ENCODE peak calls at places on chromosomes 2 and 18, in six cellular contexts. I is tibial nerve, W is transverse colon, D is prostate gland, C is IMR-90, A is body of pancreas. B is an unnamed sample.

GRCh38 chr2:127873707-127874303 is 12.0 kb downstream of the AMMECR1L start:
- DNase-seq in I (no peak), W (no peak), D (no peak), C (no peak), A (no peak), B (no peak)

GRCh38 chr2:189178726-189179606 is 595 bp downstream of the COL5A2 start:
- DNase-seq in I (no peak), W (no peak), D (no peak), C (peak; percentile 78), A (peak; percentile 11), B (peak; percentile 30)

GRCh38 chr2:18194161-18194560 is 315.7 kb downstream of the KCNS3 start:
- DNase-seq in I (no peak), W (no peak), D (no peak), C (no peak), A (no peak), B (no peak)

GRCh38 chr2:152098033-152098797 is 629 bp downstream of the CACNB4 start:
- DNase-seq in I (no peak), W (peak; percentile 19), D (peak; percentile 27), C (no peak), A (peak; percentile 34), B (peak; percentile 50)

GRCh38 chr2:42566006-42566405 is 2.4 kb upstream of the MTA3 start:
- DNase-seq in I (no peak), W (no peak), D (no peak), C (no peak), A (no peak), B (no peak)

GRCh38 chr2:27849558-27849957 is 40.6 kb downstream of the RBKS start:
- DNase-seq in I (no peak), W (no peak), D (no peak), C (peak; percentile 53), A (no peak), B (no peak)

GRCh38 chr2:237864940-237865622 is 5.7 kb downstream of the RAMP1 start:
- DNase-seq in I (no peak), W (no peak), D (peak; percentile 45), C (peak; percentile 70), A (peak; percentile 57), B (no peak)

GRCh38 chr18:47716632-47717185 is 213.8 kb downstream of the SMAD2 start:
- DNase-seq in I (no peak), W (peak; percentile 48), D (no peak), C (no peak), A (no peak), B (no peak)

GRCh38 chr2:113966832-113967231 is 76.9 kb downstream of the ACTR3 start:
- DNase-seq in I (no peak), W (no peak), D (peak; percentile 52), C (peak; percentile 50), A (peak; percentile 28), B (no peak)

GRCh38 chr2:193738892-193739291 is 1544.2 kb upstream of the TMEFF2 start:
- DNase-seq in I (no peak), W (no peak), D (no peak), C (no peak), A (no peak), B (no peak)

GRCh38 chr2:172639823-172640222 is 83.9 kb downstream of the PDK1 start:
- DNase-seq in I (no peak), W (no peak), D (no peak), C (peak; percentile 99), A (no peak), B (no peak)

GRCh38 chr2:61988462-61989366 is 83.2 kb downstream of the COMMD1 start:
- DNase-seq in I (no peak), W (no peak), D (no peak), C (peak; percentile 21), A (no peak), B (no peak)

GRCh38 chr2:135800513-135801460 is 36.2 kb downstream of the LCT start:
- DNase-seq in I (no peak), W (no peak), D (no peak), C (no peak), A (no peak), B (no peak)

GRCh38 chr2:64311948-64312621 is 141.9 kb upstream of the LGALSL start:
- DNase-seq in I (peak; percentile 74), W (peak; percentile 78), D (peak; percentile 92), C (peak; percentile 78), A (peak; percentile 88), B (peak; percentile 75)

GRCh38 chr2:177296047-177296446 is 31.5 kb upstream of the NFE2L2 start:
- DNase-seq in I (no peak), W (no peak), D (no peak), C (peak; percentile 31), A (no peak), B (no peak)

GRCh38 chr2:128523490-128523889 is 204.8 kb upstream of the HS6ST1 start:
- DNase-seq in I (no peak), W (no peak), D (no peak), C (no peak), A (no peak), B (no peak)

DNA sequence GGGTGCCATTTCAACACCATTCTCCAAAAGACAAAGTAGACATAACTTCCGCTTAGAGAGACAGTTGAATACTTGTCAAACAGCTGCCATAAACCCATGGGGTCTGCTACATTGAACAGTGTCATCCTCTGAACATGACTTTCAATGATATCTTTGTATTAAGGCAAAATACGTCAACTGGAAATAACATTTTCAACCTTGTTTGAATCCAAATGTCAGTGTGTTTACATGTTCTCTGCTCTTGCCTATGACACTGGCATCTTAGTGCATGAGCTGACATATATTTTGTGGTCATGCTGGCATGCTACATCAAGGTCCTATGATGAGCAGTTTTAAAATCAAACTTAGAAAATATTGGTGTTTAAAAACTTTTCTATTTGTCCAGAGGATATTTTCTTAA is 1548.1 kb upstream of the LRRTM1 start:
- DNase-seq in I (no peak), W (no peak), D (no peak), C (no peak), A (no peak), B (no peak)
- H3K27ac ChIP-seq in I (no peak overlapping the region), W (no peak overlapping the region), D (no peak overlapping the region), C (no peak overlapping the region), A (no peak overlapping the region), B (no peak overlapping the region)

GRCh38 chr2:218904176-218904575 is 23.5 kb downstream of the WNT10A start:
- DNase-seq in I (no peak), W (no peak), D (no peak), C (no peak), A (no peak), B (no peak)

DNA sequence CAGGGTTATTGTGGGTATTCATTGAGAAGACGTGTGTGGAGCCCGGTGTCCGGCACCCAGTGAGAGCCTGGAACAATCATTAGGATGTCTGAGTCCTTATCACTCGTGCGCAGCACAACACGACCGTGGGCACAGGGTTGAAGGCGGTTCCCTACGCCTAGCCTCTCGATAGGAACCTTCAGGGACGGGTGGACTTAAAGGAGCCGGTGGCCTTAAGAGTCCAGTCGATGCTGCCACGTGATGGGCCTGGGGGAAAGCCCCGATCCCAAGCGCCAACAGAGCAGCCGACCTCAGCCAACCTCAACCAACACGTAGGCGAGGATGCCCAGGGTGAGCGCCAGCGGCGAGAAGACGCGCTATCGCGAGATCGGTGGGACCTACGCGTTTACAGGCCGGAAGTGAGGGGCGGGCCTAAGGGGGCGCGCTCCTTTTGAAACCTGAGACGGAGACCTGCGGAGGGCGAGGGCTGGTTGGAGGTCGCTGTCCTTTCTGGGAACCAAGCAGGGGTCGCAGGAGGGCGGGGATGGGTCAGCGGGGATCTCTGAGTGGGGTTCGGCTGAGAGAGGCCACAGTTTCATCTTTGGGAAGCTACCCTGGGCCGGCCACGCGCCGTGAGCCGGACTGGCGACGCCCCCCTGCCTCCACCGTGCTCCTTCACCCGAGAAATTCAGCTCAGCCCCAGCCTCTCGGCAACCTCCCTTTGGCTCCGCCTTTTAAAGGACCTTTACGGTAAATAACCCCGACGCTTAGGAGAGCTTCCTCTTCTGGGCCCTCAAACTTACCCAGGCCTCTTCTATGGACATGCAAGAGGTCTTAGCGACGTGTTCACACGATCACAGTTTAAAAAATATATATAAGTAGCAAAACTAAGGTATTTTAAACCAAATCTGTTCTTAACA is 28.3 kb downstream of the WNT10A start:
- DNase-seq in I (peak; percentile 75), W (peak; percentile 93), D (peak; percentile 83), C (peak; percentile 71), A (peak; percentile 95), B (peak; percentile 92)
- TF ChIP-seq POLR2A in I (no peak), W (no peak), D (no peak), C (no peak), A (peak; percentile 30), B (no peak)

GRCh38 chr2:20067992-20068727 is 16.7 kb upstream of the LAPTM4A start:
- DNase-seq in I (no peak), W (no peak), D (no peak), C (peak; percentile 96), A (no peak), B (no peak)
- H3K4me1 ChIP-seq in I (peaks cover 21% of the 10 kb centered on the region), W (peaks cover 22% of the 10 kb centered on the region), D (no peaks in the 10 kb centered on the region), C (peaks cover 32% of the 10 kb centered on the region), A (peaks cover 25% of the 10 kb centered on the region), B (peaks cover 22% of the 10 kb centered on the region)

DNA sequence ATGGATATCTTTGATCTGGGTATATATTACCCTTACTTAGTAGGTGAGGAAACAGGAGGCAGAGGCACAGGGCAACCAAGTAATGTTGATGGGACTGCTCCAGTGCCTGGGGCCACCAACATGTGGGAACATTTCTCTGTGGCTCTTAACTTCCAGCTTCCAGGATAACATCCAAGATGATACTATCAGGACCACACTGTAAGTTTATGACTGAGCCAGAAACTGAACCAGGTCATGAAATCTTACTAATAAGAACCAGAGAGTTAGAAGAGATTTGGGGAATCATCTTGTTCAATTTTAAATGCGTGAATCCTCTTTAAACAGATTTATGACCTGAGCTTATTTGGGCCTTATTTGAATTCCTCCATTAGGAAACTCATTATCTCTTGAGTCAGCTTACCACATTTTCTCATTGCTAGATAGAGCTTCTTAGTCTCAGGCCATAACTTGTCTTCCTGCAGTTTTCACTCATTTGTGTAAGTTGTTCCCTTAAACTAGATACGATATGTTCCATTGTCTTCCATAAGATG is 45.0 kb downstream of the MAP2 start:
- DNase-seq in I (no peak), W (no peak), D (no peak), C (no peak), A (no peak), B (no peak)
- H3K27ac ChIP-seq in I (no peak overlapping the region), W (no peak overlapping the region), D (no peak overlapping the region), C (no peak overlapping the region), A (no peak overlapping the region), B (no peak overlapping the region)

B was measured in adrenal gland.